ENCODE peak calls at places on chromosomes 11 and 22, in seven cellular contexts. J is LNCaP clone FGC, P is cardiac fibroblast, Q is AG04449, L is fibroblast of lung, C is foreskin fibroblast, E is body of pancreas. O is an unnamed sample.

GRCh38 chr11:65445604-65446445 is 23.2 kb downstream of the NEAT1 start:
- DNase-seq in J (no peak), P (peak), Q (no peak), L (peak), C (no peak), E (peak), O (no peak)

GRCh38 chr22:38828191-38828590 is 15.6 kb downstream of the NPTXR start:
- DNase-seq in J (no peak), P (no peak), Q (no peak), L (no peak), C (no peak), E (no peak), O (no peak)

GRCh38 chr11:130476200-130476921 is 27.9 kb downstream of the ADAMTS15 start:
- DNase-seq in J (no peak), P (no peak), Q (no peak), L (no peak), C (no peak), E (no peak), O (no peak)

GRCh38 chr22:38761202-38762162 is 5.7 kb upstream of the SUN2 start:
- DNase-seq in J (no peak), P (no peak), Q (no peak), L (no peak), C (no peak), E (no peak), O (no peak)

GRCh38 chr22:19800761-19801244 is 40.2 kb downstream of the TBX1 start:
- DNase-seq in J (no peak), P (peak), Q (no peak), L (no peak), C (no peak), E (no peak), O (no peak)

GRCh38 chr11:64086263-64086938 is 50.7 kb downstream of the FLRT1 start:
- DNase-seq in J (no peak), P (peak), Q (no peak), L (peak), C (no peak), E (peak), O (no peak)

GRCh38 chr11:64148200-64148916 is 17.6 kb downstream of the MACROD1 start:
- DNase-seq in J (no peak), P (peak), Q (peak), L (peak), C (peak), E (peak), O (no peak)

GRCh38 chr11:66113132-66113856 is 43.2 kb downstream of the PACS1 start:
- DNase-seq in J (peak), P (peak), Q (peak), L (peak), C (peak), E (no peak), O (no peak)

GRCh38 chr11:74427377-74427776 is 29.1 kb upstream of the PGM2L1 start:
- DNase-seq in J (no peak), P (peak), Q (no peak), L (peak), C (no peak), E (no peak), O (no peak)

GRCh38 chr11:37223962-37224361 is 625.9 kb upstream of the RAG2 start:
- DNase-seq in J (no peak), P (no peak), Q (no peak), L (no peak), C (no peak), E (no peak), O (no peak)

GRCh38 chr11:12671378-12671777 is 2.8 kb upstream of the TEAD1 start:
- DNase-seq in J (no peak), P (no peak), Q (no peak), L (no peak), C (no peak), E (no peak), O (no peak)

GRCh38 chr11:129115652-129116585 is 76.2 kb downstream of the ARHGAP32 start:
- DNase-seq in J (no peak), P (peak), Q (peak), L (peak), C (peak), E (no peak), O (peak)

GRCh38 chr11:108218912-108219783 is 3.3 kb downstream of the NPAT start:
- DNase-seq in J (no peak), P (no peak), Q (no peak), L (no peak), C (no peak), E (no peak), O (no peak)

GRCh38 chr22:27885977-27886842 is 32.8 kb downstream of the PITPNB start:
- DNase-seq in J (no peak), P (peak), Q (peak), L (peak), C (peak), E (peak), O (no peak)

GRCh38 chr11:34427171-34427805 is 11.4 kb upstream of the CAT start:
- DNase-seq in J (no peak), P (peak), Q (no peak), L (peak), C (peak), E (no peak), O (peak)

GRCh38 chr22:50293441-50294318 is 13.8 kb downstream of the PLXNB2 start:
- DNase-seq in J (peak), P (peak), Q (no peak), L (peak), C (peak), E (peak), O (no peak)

GRCh38 chr11:111361874-111362273 is 17.2 kb downstream of the POU2AF1 start:
- DNase-seq in J (no peak), P (no peak), Q (no peak), L (no peak), C (no peak), E (peak), O (no peak)

DNA sequence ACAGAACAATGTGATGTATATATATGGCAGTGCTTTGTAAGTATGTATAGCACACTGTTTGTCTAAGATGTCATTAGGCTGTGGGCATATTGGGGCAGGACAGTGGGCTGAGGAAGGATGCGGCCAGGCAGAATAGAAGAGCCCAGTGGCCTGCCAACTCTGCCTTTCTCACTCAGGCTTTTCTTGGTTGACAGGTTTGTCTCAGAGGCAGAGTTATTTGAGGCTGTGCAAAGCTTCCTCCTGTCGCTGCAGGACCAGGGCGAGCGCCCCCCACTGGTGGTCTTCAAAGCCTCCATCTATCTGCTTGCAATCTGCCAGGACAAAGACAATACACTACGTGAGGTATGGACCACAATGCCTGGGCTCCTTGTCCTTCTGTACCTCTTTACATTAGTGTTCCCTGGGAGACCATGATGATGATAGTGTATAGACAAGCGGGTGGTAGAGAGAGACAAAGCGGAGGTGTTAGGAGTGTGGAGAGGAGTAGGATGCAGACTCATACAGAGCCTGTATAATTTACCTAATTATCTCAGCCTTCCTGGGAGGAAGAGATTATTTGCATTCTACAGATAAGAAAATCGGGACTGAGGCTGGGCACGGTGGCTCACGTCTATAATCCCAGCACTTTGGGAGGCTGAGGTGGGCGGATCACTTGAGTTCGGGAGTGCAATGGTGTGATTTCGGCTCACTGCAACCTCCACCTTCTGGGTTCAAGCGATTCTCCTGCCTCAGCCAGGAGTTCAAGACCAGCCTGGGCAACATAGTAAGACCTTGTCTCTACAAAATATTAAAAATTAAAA is 37.3 kb upstream of the CCDC134 start:
- DNase-seq in J (no peak), P (peak), Q (no peak), L (peak), C (no peak), E (no peak), O (no peak)
- TF ChIP-seq CTCF in J (peak), P (peak), Q (peak), L (no peak), C (peak), E (peak), O (peak)

DNA sequence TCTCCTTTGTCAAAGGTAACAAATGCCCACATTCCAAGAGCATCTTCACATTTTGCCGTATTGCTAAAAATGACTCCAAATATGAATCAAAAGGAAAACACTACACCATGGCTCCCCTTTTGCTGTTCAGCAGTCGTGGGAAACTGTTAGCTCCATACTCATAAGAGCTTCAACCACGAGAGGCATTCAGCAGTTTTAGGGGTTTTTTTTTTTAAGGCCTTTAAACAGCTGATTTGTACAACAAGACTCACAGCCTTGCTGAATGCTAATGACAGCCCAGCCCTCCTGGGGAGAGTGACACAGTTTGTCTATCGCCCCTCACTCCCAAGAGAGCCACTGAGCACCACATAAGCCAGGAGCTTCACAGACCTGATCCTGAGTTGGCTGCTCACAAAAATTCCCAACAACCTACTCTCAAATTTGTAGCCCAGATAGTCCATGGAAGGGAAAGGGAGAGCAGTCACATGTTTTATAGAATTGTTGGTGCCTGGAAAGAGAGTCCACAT is 32.4 kb downstream of the GALNT18 start:
- DNase-seq in J (no peak), P (no peak), Q (no peak), L (no peak), C (no peak), E (no peak), O (no peak)
- H3K4me3 ChIP-seq in J (no peak), P (no peak), Q (no peak), L (no peak), C (no peak), E (no peak), O (no peak)

DNA sequence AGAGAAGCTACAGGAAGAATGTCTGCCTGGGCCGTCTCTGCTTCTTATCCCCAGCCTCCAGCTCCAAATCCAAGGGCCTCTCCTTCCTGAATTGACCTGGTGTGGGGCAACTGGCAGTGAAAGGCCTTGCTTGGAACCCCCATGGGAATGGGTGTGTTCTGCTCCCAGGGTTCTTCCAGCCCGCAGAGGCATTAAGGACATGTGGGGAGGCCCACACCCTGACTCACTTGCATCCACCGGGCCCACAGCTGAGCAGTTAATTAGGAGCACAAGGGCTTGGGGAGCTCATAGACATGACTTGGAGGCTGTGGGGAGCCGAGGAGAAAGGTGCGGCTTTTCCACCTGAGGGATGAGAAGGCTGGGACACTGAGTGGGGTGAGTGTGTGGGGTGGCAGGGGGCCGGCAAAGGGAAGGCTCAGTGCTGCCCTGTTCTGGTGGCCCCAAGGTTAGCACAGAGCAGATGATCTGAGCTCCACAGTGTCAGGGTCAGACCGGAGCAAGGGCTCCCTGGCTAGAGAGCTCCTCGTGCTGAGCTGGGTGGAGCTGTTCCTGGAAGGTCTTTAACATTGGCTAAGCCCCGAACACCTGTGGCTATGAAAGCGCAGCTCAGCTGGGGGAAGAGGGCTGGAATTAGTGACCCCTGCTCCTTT is 64.5 kb upstream of the NECTIN1 start:
- DNase-seq in J (no peak), P (peak), Q (peak), L (no peak), C (no peak), E (no peak), O (no peak)
- TF ChIP-seq CTCF in J (no peak), P (no peak), Q (no peak), L (no peak), C (no peak), E (no peak), O (no peak)

DNA sequence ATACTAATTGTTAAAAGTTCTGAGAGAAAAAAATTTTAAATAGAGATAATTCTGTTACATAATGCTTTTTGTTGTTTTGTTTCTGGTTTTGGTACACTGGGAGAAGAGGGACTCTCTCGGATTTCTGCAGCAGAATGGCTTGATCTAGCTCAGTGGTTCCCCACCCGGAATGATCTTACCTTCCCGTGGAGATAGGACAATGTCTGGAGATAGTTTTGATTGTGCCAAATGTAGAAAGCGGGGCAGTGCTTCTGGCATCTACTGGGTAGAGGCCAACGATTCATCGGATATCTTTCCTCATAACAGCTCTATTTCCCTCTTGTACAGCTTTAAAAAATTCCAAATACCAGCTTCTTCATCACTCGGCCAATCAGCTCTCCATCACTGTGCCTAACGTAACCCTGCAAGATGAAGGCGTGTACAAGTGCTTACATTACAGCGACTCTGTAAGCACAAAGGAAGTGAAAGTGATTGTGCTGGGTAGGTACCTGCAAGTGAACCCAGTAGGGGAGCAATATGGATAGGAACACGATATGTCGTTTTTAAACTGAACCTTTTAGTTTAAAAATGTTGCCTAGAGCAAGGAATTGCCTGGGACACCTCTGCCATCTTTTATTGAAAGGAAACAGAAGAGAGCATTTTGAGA is 13.2 kb downstream of the CRTAM start:
- DNase-seq in J (no peak), P (no peak), Q (no peak), L (no peak), C (no peak), E (no peak), O (no peak)
- H3K4me3 ChIP-seq in J (no peak), P (no peak), Q (no peak), L (no peak), C (no peak), E (no peak), O (no peak)

DNA sequence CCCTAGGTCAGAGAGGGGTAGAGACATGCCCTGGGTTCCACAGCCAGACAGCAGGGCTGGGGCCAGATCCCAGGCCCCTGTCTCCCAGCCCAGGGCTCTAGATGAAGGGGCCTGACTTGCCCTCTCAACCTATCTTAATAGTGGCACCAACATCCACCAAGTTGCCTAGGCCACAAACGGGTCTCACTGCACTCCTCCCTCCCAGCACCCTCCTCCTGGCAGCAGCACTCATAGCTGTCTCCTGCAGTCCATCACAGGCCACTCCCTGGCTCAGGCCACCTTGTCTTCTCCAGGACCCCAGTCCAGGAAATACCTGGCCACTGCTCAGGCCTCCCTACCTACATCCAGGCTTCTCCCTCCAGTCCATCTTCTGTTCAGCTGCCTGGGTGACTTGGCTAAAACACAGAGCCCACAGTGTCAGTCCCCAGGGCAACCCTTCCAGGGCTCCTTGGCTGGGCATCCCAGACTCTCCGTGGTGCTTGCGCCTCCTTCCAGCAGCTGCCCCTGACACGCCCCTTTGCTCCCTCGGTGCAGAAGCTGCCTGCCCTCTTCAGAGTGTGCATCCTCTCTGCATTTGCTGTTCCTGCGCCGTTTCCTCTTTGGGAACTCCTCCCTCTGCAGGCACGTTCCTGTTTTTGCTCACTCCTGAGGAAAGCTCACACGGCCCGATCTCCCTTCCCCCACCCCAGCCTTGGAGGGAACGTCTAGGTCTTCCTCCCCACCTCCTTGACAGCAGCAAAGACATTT is 40.5 kb downstream of the LRRC32 start:
- DNase-seq in J (no peak), P (peak), Q (no peak), L (peak), C (no peak), E (peak), O (no peak)
- TF ChIP-seq CTCF in J (no peak), P (peak), Q (no peak), L (peak), C (peak), E (no peak), O (no peak)

GRCh38 chr11:78418584-78419211 is 1.1 kb upstream of the GAB2 start:
- DNase-seq in J (no peak), P (no peak), Q (no peak), L (no peak), C (no peak), E (no peak), O (no peak)

GRCh38 chr11:78420255-78420764 is 2.7 kb upstream of the GAB2 start:
- DNase-seq in J (no peak), P (peak), Q (peak), L (peak), C (peak), E (peak), O (no peak)

GRCh38 chr11:78417888-78418583 is 416 bp upstream of the GAB2 start:
- DNase-seq in J (no peak), P (peak), Q (no peak), L (peak), C (peak), E (peak), O (no peak)

GRCh38 chr11:78420796-78421209 is 3.2 kb upstream of the GAB2 start:
- DNase-seq in J (no peak), P (peak), Q (peak), L (peak), C (peak), E (peak), O (no peak)

DNA sequence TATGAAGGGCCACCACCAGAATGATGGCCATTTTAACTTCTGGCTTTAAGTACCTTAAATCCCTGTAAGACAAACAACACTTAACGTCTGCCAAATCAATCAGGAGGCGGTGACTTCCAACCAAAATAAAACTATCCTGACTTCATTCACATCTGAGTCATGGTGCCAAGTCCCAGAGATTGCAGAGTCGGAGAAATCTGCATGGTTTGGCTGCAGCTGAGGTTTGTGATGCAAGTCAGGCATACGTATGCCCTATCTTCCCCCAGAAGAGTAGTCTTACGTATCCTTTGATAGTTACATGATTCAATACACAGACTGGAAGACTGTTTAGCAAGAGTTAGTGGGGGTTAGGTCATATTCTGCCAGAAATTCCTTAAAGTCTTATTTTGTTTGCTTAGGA is 1.7 kb upstream of the GAB2 start:
- DNase-seq in J (no peak), P (peak), Q (peak), L (peak), C (peak), E (peak), O (peak)
- H3K4me3 ChIP-seq in J (no peak), P (no peak), Q (no peak), L (peak), C (no peak), E (no peak), O (no peak)

DNA sequence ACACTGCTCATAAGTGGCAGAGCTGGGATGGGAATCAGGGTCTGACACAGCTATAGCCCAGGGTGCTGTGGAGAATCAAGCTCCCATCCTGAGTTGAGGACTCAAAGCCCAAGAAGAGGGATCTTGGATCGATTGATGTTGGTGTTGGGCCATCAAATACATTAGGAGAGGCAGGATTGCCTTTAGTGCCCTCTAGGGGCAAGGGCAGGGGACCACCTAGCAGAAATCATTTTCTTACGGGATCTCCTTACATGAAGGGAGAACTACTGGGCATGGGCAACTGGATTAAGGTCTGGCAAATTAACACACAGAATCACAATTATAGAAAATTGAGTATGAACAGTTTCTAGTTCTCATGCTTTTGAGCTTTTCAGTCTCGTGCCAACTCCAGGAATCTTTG is 24.9 kb upstream of the EMSY start:
- DNase-seq in J (no peak), P (peak), Q (no peak), L (no peak), C (no peak), E (peak), O (no peak)
- TF ChIP-seq CTCF in J (peak), P (peak), Q (no peak), L (no peak), C (no peak), E (peak), O (peak)